ENCODE peak calls at places on chromosome 2, in ten cellular contexts. One of them, this sample, is unnamed.
A peak's percentile ranks its signal among the peaks of the same experiment; 100 is the strongest.

GRCh38 chr2:158745067-158745865 is 49.9 kb upstream of the DAPL1 start:
- DNase-seq in T-helper 2 cell: no peak
- DNase-seq in NCI-H774: no peak
- DNase-seq in NCI-H345: peak; percentile 83
- DNase-seq in AG20443: peak; percentile 49
- DNase-seq in body of pancreas: peak; percentile 65
- DNase-seq in neuronal stem cell: peak; percentile 63
- DNase-seq in GM03348: peak; percentile 60
- DNase-seq in cardiac muscle cell: peak; percentile 78
- DNase-seq in naive thymus-derived CD4-positive, alpha-beta T cell: peak; percentile 27
- DNase-seq in this sample: peak; percentile 20

GRCh38 chr2:28633739-28634138 is 117.9 kb upstream of the PPP1CB start:
- DNase-seq in T-helper 2 cell: no peak
- DNase-seq in NCI-H774: no peak
- DNase-seq in NCI-H345: no peak
- DNase-seq in AG20443: peak; percentile 73
- DNase-seq in body of pancreas: no peak
- DNase-seq in neuronal stem cell: no peak
- DNase-seq in GM03348: peak; percentile 44
- DNase-seq in cardiac muscle cell: no peak
- DNase-seq in naive thymus-derived CD4-positive, alpha-beta T cell: no peak
- DNase-seq in this sample: no peak

GRCh38 chr2:43105586-43106562 is 120.5 kb downstream of the ZFP36L2 start:
- DNase-seq in T-helper 2 cell: no peak
- DNase-seq in NCI-H774: no peak
- DNase-seq in NCI-H345: no peak
- DNase-seq in AG20443: peak; percentile 75
- DNase-seq in body of pancreas: no peak
- DNase-seq in neuronal stem cell: no peak
- DNase-seq in GM03348: peak; percentile 81
- DNase-seq in cardiac muscle cell: no peak
- DNase-seq in naive thymus-derived CD4-positive, alpha-beta T cell: no peak
- DNase-seq in this sample: no peak

GRCh38 chr2:94987074-94988020 is 38.2 kb upstream of the MAL start:
- DNase-seq in T-helper 2 cell: no peak
- DNase-seq in NCI-H774: no peak
- DNase-seq in NCI-H345: no peak
- DNase-seq in AG20443: no peak
- DNase-seq in body of pancreas: no peak
- DNase-seq in neuronal stem cell: no peak
- DNase-seq in GM03348: no peak
- DNase-seq in cardiac muscle cell: no peak
- DNase-seq in naive thymus-derived CD4-positive, alpha-beta T cell: no peak
- DNase-seq in this sample: no peak

GRCh38 chr2:157845081-157845480 is 31.0 kb downstream of the ACVR1 start:
- DNase-seq in T-helper 2 cell: no peak
- DNase-seq in NCI-H774: no peak
- DNase-seq in NCI-H345: no peak
- DNase-seq in AG20443: no peak
- DNase-seq in body of pancreas: no peak
- DNase-seq in neuronal stem cell: no peak
- DNase-seq in GM03348: no peak
- DNase-seq in cardiac muscle cell: no peak
- DNase-seq in naive thymus-derived CD4-positive, alpha-beta T cell: no peak
- DNase-seq in this sample: no peak

GRCh38 chr2:178512491-178512890 is 32.2 kb downstream of the PLEKHA3 start:
- DNase-seq in T-helper 2 cell: no peak
- DNase-seq in NCI-H774: no peak
- DNase-seq in NCI-H345: no peak
- DNase-seq in AG20443: no peak
- DNase-seq in body of pancreas: no peak
- DNase-seq in neuronal stem cell: peak; percentile 63
- DNase-seq in GM03348: peak; percentile 7
- DNase-seq in cardiac muscle cell: no peak
- DNase-seq in naive thymus-derived CD4-positive, alpha-beta T cell: no peak
- DNase-seq in this sample: no peak

GRCh38 chr2:74822771-74823283 is 11.1 kb upstream of the HK2 start:
- DNase-seq in T-helper 2 cell: no peak
- DNase-seq in NCI-H774: no peak
- DNase-seq in NCI-H345: no peak
- DNase-seq in AG20443: no peak
- DNase-seq in body of pancreas: no peak
- DNase-seq in neuronal stem cell: peak; percentile 17
- DNase-seq in GM03348: peak; percentile 16
- DNase-seq in cardiac muscle cell: no peak
- DNase-seq in naive thymus-derived CD4-positive, alpha-beta T cell: no peak
- DNase-seq in this sample: no peak

GRCh38 chr2:217974389-217975005 is 28.3 kb downstream of the TNS1 start:
- DNase-seq in T-helper 2 cell: no peak
- DNase-seq in NCI-H774: no peak
- DNase-seq in NCI-H345: no peak
- DNase-seq in AG20443: no peak
- DNase-seq in body of pancreas: peak; percentile 37
- DNase-seq in neuronal stem cell: no peak
- DNase-seq in GM03348: no peak
- DNase-seq in cardiac muscle cell: no peak
- DNase-seq in naive thymus-derived CD4-positive, alpha-beta T cell: no peak
- DNase-seq in this sample: no peak

GRCh38 chr2:71615769-71616730 is 162.7 kb downstream of the DYSF start:
- DNase-seq in T-helper 2 cell: no peak
- DNase-seq in NCI-H774: no peak
- DNase-seq in NCI-H345: no peak
- DNase-seq in AG20443: peak; percentile 1
- DNase-seq in body of pancreas: no peak
- DNase-seq in neuronal stem cell: no peak
- DNase-seq in GM03348: no peak
- DNase-seq in cardiac muscle cell: no peak
- DNase-seq in naive thymus-derived CD4-positive, alpha-beta T cell: no peak
- DNase-seq in this sample: no peak

GRCh38 chr2:238899386-238899785 is 51.5 kb downstream of the TWIST2 start:
- DNase-seq in T-helper 2 cell: no peak
- DNase-seq in NCI-H774: no peak
- DNase-seq in NCI-H345: no peak
- DNase-seq in AG20443: no peak
- DNase-seq in body of pancreas: no peak
- DNase-seq in neuronal stem cell: no peak
- DNase-seq in GM03348: no peak
- DNase-seq in cardiac muscle cell: no peak
- DNase-seq in naive thymus-derived CD4-positive, alpha-beta T cell: no peak
- DNase-seq in this sample: no peak

GRCh38 chr2:106972782-106973181 is 86.8 kb upstream of the ST6GAL2 start:
- DNase-seq in T-helper 2 cell: no peak
- DNase-seq in NCI-H774: no peak
- DNase-seq in NCI-H345: no peak
- DNase-seq in AG20443: peak; percentile 35
- DNase-seq in body of pancreas: no peak
- DNase-seq in neuronal stem cell: no peak
- DNase-seq in GM03348: peak; percentile 37
- DNase-seq in cardiac muscle cell: no peak
- DNase-seq in naive thymus-derived CD4-positive, alpha-beta T cell: no peak
- DNase-seq in this sample: no peak

GRCh38 chr2:187783446-187783845 is 229.2 kb upstream of the TFPI start:
- DNase-seq in T-helper 2 cell: no peak
- DNase-seq in NCI-H774: no peak
- DNase-seq in NCI-H345: no peak
- DNase-seq in AG20443: no peak
- DNase-seq in body of pancreas: no peak
- DNase-seq in neuronal stem cell: no peak
- DNase-seq in GM03348: no peak
- DNase-seq in cardiac muscle cell: no peak
- DNase-seq in naive thymus-derived CD4-positive, alpha-beta T cell: no peak
- DNase-seq in this sample: no peak

GRCh38 chr2:66494708-66495107 is 59.8 kb downstream of the MEIS1 start:
- DNase-seq in T-helper 2 cell: no peak
- DNase-seq in NCI-H774: no peak
- DNase-seq in NCI-H345: no peak
- DNase-seq in AG20443: peak; percentile 54
- DNase-seq in body of pancreas: peak; percentile 91
- DNase-seq in neuronal stem cell: no peak
- DNase-seq in GM03348: peak; percentile 43
- DNase-seq in cardiac muscle cell: no peak
- DNase-seq in naive thymus-derived CD4-positive, alpha-beta T cell: no peak
- DNase-seq in this sample: no peak

GRCh38 chr2:160145471-160145870 is 54.6 kb downstream of the ITGB6 start:
- DNase-seq in T-helper 2 cell: no peak
- DNase-seq in NCI-H774: no peak
- DNase-seq in NCI-H345: no peak
- DNase-seq in AG20443: no peak
- DNase-seq in body of pancreas: no peak
- DNase-seq in neuronal stem cell: no peak
- DNase-seq in GM03348: no peak
- DNase-seq in cardiac muscle cell: no peak
- DNase-seq in naive thymus-derived CD4-positive, alpha-beta T cell: no peak
- DNase-seq in this sample: no peak

GRCh38 chr2:36455788-36456187 is 100.2 kb downstream of the CRIM1 start:
- DNase-seq in T-helper 2 cell: no peak
- DNase-seq in NCI-H774: no peak
- DNase-seq in NCI-H345: no peak
- DNase-seq in AG20443: peak; percentile 42
- DNase-seq in body of pancreas: no peak
- DNase-seq in neuronal stem cell: no peak
- DNase-seq in GM03348: peak; percentile 22
- DNase-seq in cardiac muscle cell: peak; percentile 36
- DNase-seq in naive thymus-derived CD4-positive, alpha-beta T cell: no peak
- DNase-seq in this sample: no peak

GRCh38 chr2:111950241-111950640 is 51.8 kb downstream of the MERTK start:
- DNase-seq in T-helper 2 cell: no peak
- DNase-seq in NCI-H774: no peak
- DNase-seq in NCI-H345: no peak
- DNase-seq in AG20443: no peak
- DNase-seq in body of pancreas: no peak
- DNase-seq in neuronal stem cell: no peak
- DNase-seq in GM03348: no peak
- DNase-seq in cardiac muscle cell: no peak
- DNase-seq in naive thymus-derived CD4-positive, alpha-beta T cell: no peak
- DNase-seq in this sample: no peak

GRCh38 chr2:203327918-203328734 is at the start of gene ABI2:
- DNase-seq in T-helper 2 cell: peak; percentile 43
- DNase-seq in NCI-H774: peak; percentile 91
- DNase-seq in NCI-H345: peak; percentile 94
- DNase-seq in AG20443: peak; percentile 99
- DNase-seq in body of pancreas: peak; percentile 84
- DNase-seq in neuronal stem cell: peak; percentile 97
- DNase-seq in GM03348: peak; percentile 98
- DNase-seq in cardiac muscle cell: peak; percentile 95
- DNase-seq in naive thymus-derived CD4-positive, alpha-beta T cell: peak; percentile 51
- DNase-seq in this sample: peak; percentile 48

GRCh38 chr2:179562330-179562885 is 297.8 kb upstream of the SESTD1 start:
- DNase-seq in T-helper 2 cell: no peak
- DNase-seq in NCI-H774: peak; percentile 83
- DNase-seq in NCI-H345: peak; percentile 60
- DNase-seq in AG20443: no peak
- DNase-seq in body of pancreas: peak; percentile 17
- DNase-seq in neuronal stem cell: no peak
- DNase-seq in GM03348: no peak
- DNase-seq in cardiac muscle cell: no peak
- DNase-seq in naive thymus-derived CD4-positive, alpha-beta T cell: no peak
- DNase-seq in this sample: no peak

GRCh38 chr2:181602017-181602416 is 54.9 kb downstream of the CERKL start:
- DNase-seq in T-helper 2 cell: no peak
- DNase-seq in NCI-H774: no peak
- DNase-seq in NCI-H345: no peak
- DNase-seq in AG20443: no peak
- DNase-seq in body of pancreas: no peak
- DNase-seq in neuronal stem cell: no peak
- DNase-seq in GM03348: no peak
- DNase-seq in cardiac muscle cell: no peak
- DNase-seq in naive thymus-derived CD4-positive, alpha-beta T cell: no peak
- DNase-seq in this sample: no peak

GRCh38 chr2:144333144-144333555 is 186.8 kb downstream of the ZEB2 start:
- DNase-seq in T-helper 2 cell: no peak
- DNase-seq in NCI-H774: no peak
- DNase-seq in NCI-H345: no peak
- DNase-seq in AG20443: no peak
- DNase-seq in body of pancreas: no peak
- DNase-seq in neuronal stem cell: no peak
- DNase-seq in GM03348: no peak
- DNase-seq in cardiac muscle cell: no peak
- DNase-seq in naive thymus-derived CD4-positive, alpha-beta T cell: no peak
- DNase-seq in this sample: no peak

GRCh38 chr2:235088608-235089020 is 136.8 kb downstream of the SH3BP4 start:
- DNase-seq in T-helper 2 cell: no peak
- DNase-seq in NCI-H774: no peak
- DNase-seq in NCI-H345: no peak
- DNase-seq in AG20443: no peak
- DNase-seq in body of pancreas: no peak
- DNase-seq in neuronal stem cell: peak; percentile 29
- DNase-seq in GM03348: no peak
- DNase-seq in cardiac muscle cell: no peak
- DNase-seq in naive thymus-derived CD4-positive, alpha-beta T cell: no peak
- DNase-seq in this sample: no peak

GRCh38 chr2:168192839-168193616 is 54.4 kb downstream of the STK39 start:
- DNase-seq in T-helper 2 cell: peak; percentile 62
- DNase-seq in NCI-H774: peak; percentile 56
- DNase-seq in NCI-H345: no peak
- DNase-seq in AG20443: no peak
- DNase-seq in body of pancreas: no peak
- DNase-seq in neuronal stem cell: no peak
- DNase-seq in GM03348: no peak
- DNase-seq in cardiac muscle cell: no peak
- DNase-seq in naive thymus-derived CD4-positive, alpha-beta T cell: peak; percentile 69
- DNase-seq in this sample: peak; percentile 70

GRCh38 chr2:175175896-175176295 is 5.6 kb downstream of the ATP5MC3 start:
- DNase-seq in T-helper 2 cell: no peak
- DNase-seq in NCI-H774: no peak
- DNase-seq in NCI-H345: no peak
- DNase-seq in AG20443: no peak
- DNase-seq in body of pancreas: no peak
- DNase-seq in neuronal stem cell: no peak
- DNase-seq in GM03348: no peak
- DNase-seq in cardiac muscle cell: no peak
- DNase-seq in naive thymus-derived CD4-positive, alpha-beta T cell: no peak
- DNase-seq in this sample: no peak

GRCh38 chr2:10668402-10669012 is 21.3 kb downstream of the NOL10 start:
- DNase-seq in T-helper 2 cell: peak; percentile 25
- DNase-seq in NCI-H774: peak; percentile 12
- DNase-seq in NCI-H345: peak; percentile 62
- DNase-seq in AG20443: no peak
- DNase-seq in body of pancreas: no peak
- DNase-seq in neuronal stem cell: peak; percentile 64
- DNase-seq in GM03348: peak; percentile 52
- DNase-seq in cardiac muscle cell: peak; percentile 76
- DNase-seq in naive thymus-derived CD4-positive, alpha-beta T cell: peak; percentile 55
- DNase-seq in this sample: peak; percentile 63

GRCh38 chr2:121650554-121650930 is 1.3 kb upstream of the CLASP1 start:
- DNase-seq in T-helper 2 cell: no peak
- DNase-seq in NCI-H774: no peak
- DNase-seq in NCI-H345: no peak
- DNase-seq in AG20443: peak; percentile 30
- DNase-seq in body of pancreas: no peak
- DNase-seq in neuronal stem cell: peak; percentile 12
- DNase-seq in GM03348: peak; percentile 20
- DNase-seq in cardiac muscle cell: peak; percentile 11
- DNase-seq in naive thymus-derived CD4-positive, alpha-beta T cell: peak; percentile 4
- DNase-seq in this sample: peak; percentile 8

GRCh38 chr2:110770696-110771425 is 38.5 kb downstream of the ACOXL start:
- DNase-seq in T-helper 2 cell: no peak
- DNase-seq in NCI-H774: peak; percentile 40
- DNase-seq in NCI-H345: peak; percentile 91
- DNase-seq in AG20443: peak; percentile 75
- DNase-seq in body of pancreas: peak; percentile 18
- DNase-seq in neuronal stem cell: peak; percentile 87
- DNase-seq in GM03348: peak; percentile 67
- DNase-seq in cardiac muscle cell: peak; percentile 66
- DNase-seq in naive thymus-derived CD4-positive, alpha-beta T cell: no peak
- DNase-seq in this sample: no peak

GRCh38 chr2:88738271-88738670 is 46.8 kb downstream of the RPIA start:
- DNase-seq in T-helper 2 cell: no peak
- DNase-seq in NCI-H774: no peak
- DNase-seq in NCI-H345: no peak
- DNase-seq in AG20443: no peak
- DNase-seq in body of pancreas: no peak
- DNase-seq in neuronal stem cell: no peak
- DNase-seq in GM03348: no peak
- DNase-seq in cardiac muscle cell: no peak
- DNase-seq in naive thymus-derived CD4-positive, alpha-beta T cell: no peak
- DNase-seq in this sample: no peak

GRCh38 chr2:43387092-43388062 is 161.0 kb upstream of the ZFP36L2 start:
- DNase-seq in T-helper 2 cell: no peak
- DNase-seq in NCI-H774: no peak
- DNase-seq in NCI-H345: no peak
- DNase-seq in AG20443: no peak
- DNase-seq in body of pancreas: no peak
- DNase-seq in neuronal stem cell: no peak
- DNase-seq in GM03348: peak; percentile 13
- DNase-seq in cardiac muscle cell: no peak
- DNase-seq in naive thymus-derived CD4-positive, alpha-beta T cell: no peak
- DNase-seq in this sample: no peak

This sample was measured in CD4-positive, alpha-beta memory T cell.